ENCODE peak calls at places on chromosomes 3 and 15, in six cellular contexts. X is upper lobe of left lung, R is spleen, U is prostate gland, K is GM23338, L is HL-60. T is an unnamed sample.

GRCh38 chr3:18223591-18224338 is 201.4 kb downstream of the SATB1 start:
- DNase-seq in X (no peak), U (no peak), R (peak; percentile 74), K (no peak), L (peak; percentile 53), T (no peak)

GRCh38 chr15:69451951-69452701 is 492 bp upstream of the RPLP1 start:
- DNase-seq in L (peak; percentile 66), U (no peak), K (peak; percentile 42), X (no peak), R (no peak), T (no peak)

GRCh38 chr3:39191103-39191502 is 1.3 kb downstream of the XIRP1 start:
- DNase-seq in X (no peak), U (no peak), R (no peak), K (no peak), L (no peak), T (no peak)

GRCh38 chr15:97972366-97972765 is 11.9 kb downstream of the ARRDC4 start:
- DNase-seq in X (no peak), U (no peak), R (no peak), K (no peak), L (no peak), T (no peak)

GRCh38 chr15:68700395-68701123 is 120.1 kb downstream of the ANP32A start:
- DNase-seq in L (no peak), R (peak; percentile 72), U (peak; percentile 38), X (no peak), K (peak; percentile 59), T (no peak)

GRCh38 chr3:109187390-109187789 is 50.9 kb downstream of the C3orf85 start:
- DNase-seq in U (no peak), R (no peak), K (peak; percentile 28), X (no peak), L (no peak), T (no peak)

GRCh38 chr15:23564798-23565394 is 578 bp upstream of the MKRN3 start:
- DNase-seq in X (no peak), R (no peak), L (no peak), U (no peak), K (no peak), T (no peak)

GRCh38 chr15:78177447-78177873 is 28.3 kb downstream of the IDH3A start:
- DNase-seq in L (no peak), R (peak; percentile 78), K (peak; percentile 89), X (no peak), U (peak; percentile 28), T (no peak)

GRCh38 chr3:18809640-18810305 is 338.5 kb upstream of the KCNH8 start:
- DNase-seq in U (no peak), L (no peak), K (no peak), R (no peak), X (no peak), T (no peak)

GRCh38 chr3:63067999-63068645 is 192.9 kb upstream of the CADPS start:
- DNase-seq in L (no peak), U (no peak), K (peak; percentile 80), X (no peak), R (no peak), T (no peak)

GRCh38 chr15:85036716-85037115 is 55.1 kb downstream of the PDE8A start:
- DNase-seq in U (no peak), R (no peak), L (no peak), K (peak; percentile 6), X (no peak), T (no peak)

GRCh38 chr3:195106418-195106906 is 164.5 kb downstream of the XXYLT1 start:
- DNase-seq in U (peak; percentile 39), R (peak; percentile 94), K (peak; percentile 81), X (peak; percentile 74), L (peak; percentile 34), T (peak; percentile 89)

GRCh38 chr3:99925584-99925983 is 107.9 kb downstream of the CMSS1 start:
- DNase-seq in L (no peak), R (no peak), U (peak; percentile 22), K (no peak), X (peak; percentile 89), T (no peak)

GRCh38 chr3:23202203-23202920 is 765 bp upstream of the UBE2E2 start:
- DNase-seq in U (peak; percentile 33), R (no peak), X (peak; percentile 43), K (peak; percentile 76), L (no peak), T (peak; percentile 78)

GRCh38 chr3:46537316-46537715 is 28.8 kb downstream of the LRRC2 start:
- DNase-seq in K (no peak), R (no peak), L (no peak), U (no peak), X (no peak), T (no peak)

GRCh38 chr3:122668930-122669730 is 11.5 kb upstream of the PARP14 start:
- DNase-seq in X (no peak), L (no peak), U (no peak), R (no peak), K (no peak), T (no peak)

GRCh38 chr3:151410891-151411559 is 26.5 kb upstream of the P2RY12 start:
- DNase-seq in U (no peak), X (no peak), K (no peak), R (no peak), L (no peak), T (no peak)

GRCh38 chr3:159245871-159246270 is 444.0 kb downstream of the MFSD1 start:
- DNase-seq in R (no peak), L (no peak), X (no peak), U (no peak), K (no peak), T (no peak)

GRCh38 chr15:90465140-90465929 is 64.4 kb upstream of the CRTC3 start:
- DNase-seq in L (no peak), U (no peak), X (no peak), K (no peak), R (no peak), T (no peak)

GRCh38 chr3:126911162-126912026 is 71.5 kb upstream of the PLXNA1 start:
- DNase-seq in U (peak; percentile 64), R (peak; percentile 89), K (no peak), X (peak; percentile 70), L (peak; percentile 80), T (peak; percentile 72)

GRCh38 chr15:58252586-58253323 is 114.6 kb downstream of the AQP9 start:
- DNase-seq in X (no peak), R (no peak), U (no peak), L (no peak), K (no peak), T (no peak)

GRCh38 chr15:59540654-59541053 is 70.9 kb upstream of the GCNT3 start:
- DNase-seq in R (no peak), X (no peak), K (no peak), L (no peak), U (no peak), T (no peak)

GRCh38 chr3:193040836-193041672 is 123.4 kb upstream of the MB21D2 start:
- DNase-seq in R (no peak), U (peak; percentile 13), K (peak; percentile 79), X (no peak), L (peak; percentile 7), T (no peak)

GRCh38 chr3:185717627-185718330 is 107.1 kb downstream of the IGF2BP2 start:
- DNase-seq in R (no peak), K (no peak), X (no peak), L (no peak), U (no peak), T (no peak)

GRCh38 chr3:97896547-97896946 is 74.7 kb downstream of the CRYBG3 start:
- DNase-seq in K (peak; percentile 10), X (no peak), U (no peak), R (no peak), L (no peak), T (no peak)

GRCh38 chr3:160675566-160676124 is 1.3 kb upstream of the ARL14 start:
- DNase-seq in K (no peak), R (no peak), X (no peak), L (no peak), U (no peak), T (no peak)

GRCh38 chr3:160986060-160986459 is 119.1 kb downstream of the B3GALNT1 start:
- DNase-seq in X (peak; percentile 28), K (no peak), L (no peak), U (no peak), R (no peak), T (no peak)

GRCh38 chr3:44030690-44031344 is 210.9 kb upstream of the TOPAZ1 start:
- DNase-seq in L (no peak), X (no peak), R (no peak), K (no peak), U (no peak), T (no peak)

GRCh38 chr15:45701108-45701507 is 66.3 kb downstream of the SQOR start:
- DNase-seq in X (no peak), K (no peak), R (no peak), L (no peak), U (no peak), T (no peak)

GRCh38 chr3:47536221-47536891 is 22.8 kb upstream of the ELP6 start:
- DNase-seq in R (peak; percentile 53), L (no peak), K (no peak), U (no peak), X (no peak), T (no peak)

GRCh38 chr3:28347374-28348285 is 891 bp upstream of the ZCWPW2 start:
- DNase-seq in R (no peak), K (peak; percentile 8), X (no peak), L (peak; percentile 67), U (no peak), T (no peak)
- TF ChIP-seq POLR2AphosphoS5 in R (no peak), K (no peak), X (peak; percentile 79), L (no peak), U (no peak), T (peak; percentile 71)

DNA sequence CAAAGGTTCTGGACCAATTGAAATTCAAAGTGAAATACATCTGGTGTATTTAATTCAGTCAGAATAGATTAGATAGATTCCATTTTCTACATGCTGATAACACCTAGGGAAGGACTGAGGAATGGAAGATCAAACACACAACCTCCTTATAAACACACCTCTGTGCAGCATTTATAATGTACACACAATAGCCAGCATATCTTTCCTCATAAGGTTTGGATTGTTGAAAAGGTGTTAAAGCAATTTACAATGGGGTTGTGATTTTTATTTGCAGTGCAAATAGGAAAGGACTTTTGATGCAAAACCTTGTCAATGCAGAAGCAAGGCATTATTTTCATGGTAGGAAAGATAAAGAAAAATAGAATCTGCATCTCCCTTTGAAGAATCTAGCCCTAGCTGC is 448.9 kb upstream of the KCNMB2 start:
- DNase-seq in K (no peak), U (no peak), R (no peak), L (no peak), X (no peak), T (no peak)
- H3K27ac ChIP-seq in K (no peak overlapping the region), U (peak overlapping the region; percentile 46), R (no peak overlapping the region), L (no peak overlapping the region), X (no peak overlapping the region), T (no peak overlapping the region)

GRCh38 chr15:42800731-42801474 is 64.0 kb upstream of the CDAN1 start:
- DNase-seq in K (peak; percentile 65), R (no peak), U (no peak), L (no peak), X (no peak), T (no peak)
- TF ChIP-seq POLR2AphosphoS5 in K (no peak), R (no peak), U (no peak), L (no peak), X (no peak), T (no peak)

GRCh38 chr15:77025471-77025901 is 30.6 kb downstream of the PSTPIP1 start:
- DNase-seq in U (no peak), R (peak; percentile 67), X (peak; percentile 19), L (no peak), K (no peak), T (peak; percentile 51)
- H3K27ac ChIP-seq in U (no peak overlapping the region), R (no peak overlapping the region), X (no peak overlapping the region), L (no peak overlapping the region), K (no peak overlapping the region), T (no peak overlapping the region)

GRCh38 chr3:170614214-170614966 is 28.5 kb upstream of the SLC7A14 start:
- DNase-seq in K (no peak), L (no peak), R (no peak), U (no peak), X (peak; percentile 46), T (no peak)
- TF ChIP-seq POLR2AphosphoS5 in K (no peak), L (no peak), R (no peak), U (no peak), X (no peak), T (no peak)

GRCh38 chr15:51842265-51842664 is 12.8 kb downstream of the TMOD3 start:
- DNase-seq in U (no peak), K (no peak), L (no peak), X (no peak), R (no peak), T (no peak)
- H3K27ac ChIP-seq in U (no peak overlapping the region), K (no peak overlapping the region), L (no peak overlapping the region), X (peak overlapping the region; percentile 46), R (peak overlapping the region; percentile 4), T (no peak overlapping the region)